ENCODE peak calls at places on chromosomes 16 and 17, in ten cellular contexts. One of them, this sample, is unnamed. For H3K27me3, the result is how much of the 10 kb centered on the place peaks cover.

GRCh38 chr17:45578516-45579455 is 88.3 kb upstream of the PLEKHM1 start:
- DNase-seq in PC-3: no peak
- DNase-seq in heart right ventricle: no peak
- DNase-seq in stomach: no peak
- DNase-seq in tibial artery: no peak
- DNase-seq in cardiac muscle cell: no peak
- DNase-seq in left lung: no peak
- DNase-seq in colonic mucosa: no peak
- DNase-seq in GM23338: peak
- DNase-seq in prostate gland: no peak
- DNase-seq in this sample: no peak

GRCh38 chr16:25838724-25839186 is 147.0 kb downstream of the HS3ST4 start:
- DNase-seq in stomach: no peak
- DNase-seq in tibial artery: no peak
- DNase-seq in PC-3: peak
- DNase-seq in left lung: no peak
- DNase-seq in heart right ventricle: no peak
- DNase-seq in GM23338: peak
- DNase-seq in prostate gland: peak
- DNase-seq in cardiac muscle cell: peak
- DNase-seq in colonic mucosa: peak
- DNase-seq in this sample: no peak

GRCh38 chr16:11139624-11140375 is 116.2 kb downstream of the SOCS1 start:
- DNase-seq in PC-3: no peak
- DNase-seq in cardiac muscle cell: no peak
- DNase-seq in GM23338: no peak
- DNase-seq in tibial artery: peak
- DNase-seq in stomach: no peak
- DNase-seq in colonic mucosa: no peak
- DNase-seq in prostate gland: no peak
- DNase-seq in heart right ventricle: no peak
- DNase-seq in left lung: no peak
- DNase-seq in this sample: peak

GRCh38 chr16:64964126-64964540 is 157.7 kb downstream of the CDH11 start:
- DNase-seq in prostate gland: no peak
- DNase-seq in colonic mucosa: no peak
- DNase-seq in heart right ventricle: no peak
- DNase-seq in GM23338: no peak
- DNase-seq in tibial artery: no peak
- DNase-seq in stomach: no peak
- DNase-seq in PC-3: peak
- DNase-seq in left lung: no peak
- DNase-seq in cardiac muscle cell: no peak
- DNase-seq in this sample: no peak

GRCh38 chr16:68732741-68733399 is 4.2 kb upstream of the CDH1 start:
- DNase-seq in colonic mucosa: no peak
- DNase-seq in GM23338: peak
- DNase-seq in PC-3: no peak
- DNase-seq in cardiac muscle cell: no peak
- DNase-seq in heart right ventricle: no peak
- DNase-seq in stomach: no peak
- DNase-seq in left lung: no peak
- DNase-seq in prostate gland: no peak
- DNase-seq in tibial artery: no peak
- DNase-seq in this sample: no peak

GRCh38 chr17:56943505-56944125 is 17.2 kb downstream of the COIL start:
- DNase-seq in prostate gland: no peak
- DNase-seq in colonic mucosa: no peak
- DNase-seq in left lung: no peak
- DNase-seq in stomach: no peak
- DNase-seq in PC-3: no peak
- DNase-seq in heart right ventricle: no peak
- DNase-seq in tibial artery: no peak
- DNase-seq in GM23338: no peak
- DNase-seq in cardiac muscle cell: no peak
- DNase-seq in this sample: no peak

GRCh38 chr17:65418622-65419021 is 142.8 kb downstream of the AXIN2 start:
- DNase-seq in cardiac muscle cell: no peak
- DNase-seq in GM23338: no peak
- DNase-seq in colonic mucosa: peak
- DNase-seq in stomach: no peak
- DNase-seq in heart right ventricle: no peak
- DNase-seq in prostate gland: no peak
- DNase-seq in PC-3: peak
- DNase-seq in tibial artery: no peak
- DNase-seq in left lung: no peak
- DNase-seq in this sample: no peak

GRCh38 chr17:58531122-58531521 is 16.7 kb upstream of the MTMR4 start:
- DNase-seq in tibial artery: no peak
- DNase-seq in prostate gland: no peak
- DNase-seq in GM23338: peak
- DNase-seq in colonic mucosa: no peak
- DNase-seq in PC-3: no peak
- DNase-seq in heart right ventricle: no peak
- DNase-seq in stomach: no peak
- DNase-seq in cardiac muscle cell: no peak
- DNase-seq in left lung: no peak
- DNase-seq in this sample: no peak

GRCh38 chr17:38657824-38658740 is 16.7 kb downstream of the EPOP start:
- DNase-seq in stomach: no peak
- DNase-seq in tibial artery: peak
- DNase-seq in GM23338: no peak
- DNase-seq in heart right ventricle: no peak
- DNase-seq in cardiac muscle cell: no peak
- DNase-seq in PC-3: no peak
- DNase-seq in left lung: no peak
- DNase-seq in colonic mucosa: no peak
- DNase-seq in prostate gland: no peak
- DNase-seq in this sample: no peak

GRCh38 chr17:38656959-38657823 is 17.6 kb downstream of the EPOP start:
- DNase-seq in PC-3: no peak
- DNase-seq in GM23338: no peak
- DNase-seq in stomach: no peak
- DNase-seq in left lung: no peak
- DNase-seq in tibial artery: peak
- DNase-seq in colonic mucosa: peak
- DNase-seq in cardiac muscle cell: no peak
- DNase-seq in prostate gland: no peak
- DNase-seq in heart right ventricle: no peak
- DNase-seq in this sample: no peak

GRCh38 chr17:38660097-38661026 is 14.4 kb downstream of the EPOP start:
- DNase-seq in prostate gland: no peak
- DNase-seq in PC-3: peak
- DNase-seq in tibial artery: no peak
- DNase-seq in stomach: no peak
- DNase-seq in heart right ventricle: no peak
- DNase-seq in colonic mucosa: no peak
- DNase-seq in GM23338: no peak
- DNase-seq in left lung: peak
- DNase-seq in cardiac muscle cell: no peak
- DNase-seq in this sample: no peak

GRCh38 chr17:38659415-38659814 is 15.3 kb downstream of the EPOP start:
- DNase-seq in tibial artery: no peak
- DNase-seq in prostate gland: no peak
- DNase-seq in cardiac muscle cell: no peak
- DNase-seq in left lung: no peak
- DNase-seq in PC-3: no peak
- DNase-seq in colonic mucosa: no peak
- DNase-seq in stomach: no peak
- DNase-seq in heart right ventricle: no peak
- DNase-seq in GM23338: no peak
- DNase-seq in this sample: no peak

DNA sequence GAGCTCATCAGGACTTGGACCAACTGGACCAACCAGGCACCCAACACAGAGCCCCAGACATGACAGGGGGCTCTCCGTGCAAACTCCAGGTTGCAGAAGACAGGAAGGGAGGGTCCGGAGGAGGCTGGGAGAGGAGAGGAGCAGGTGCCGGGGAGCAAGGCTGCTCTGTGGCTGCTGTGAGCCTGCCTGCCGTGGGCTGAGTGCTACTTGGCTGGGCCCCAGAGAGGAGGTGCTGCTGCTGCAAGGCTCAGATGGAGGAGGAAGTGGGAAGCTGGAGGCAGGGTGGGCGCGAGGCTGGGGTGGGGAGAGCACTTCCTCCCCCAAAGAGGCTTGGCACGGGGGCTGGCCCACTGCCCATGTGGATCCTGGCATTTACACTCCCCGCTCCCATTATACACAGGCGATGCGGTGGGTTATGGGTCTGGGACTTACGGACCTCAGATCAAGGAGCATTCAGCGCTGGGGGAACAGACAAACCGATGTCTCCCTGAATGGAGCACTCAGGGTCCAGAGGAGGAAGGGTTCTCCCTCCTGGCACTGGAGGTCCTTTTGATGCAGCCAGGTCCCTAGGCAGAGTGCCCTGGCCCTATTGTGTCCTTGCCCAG is 15.9 kb downstream of the EPOP start:
- DNase-seq in PC-3: no peak
- DNase-seq in prostate gland: no peak
- DNase-seq in cardiac muscle cell: no peak
- DNase-seq in stomach: no peak
- DNase-seq in tibial artery: peak
- DNase-seq in heart right ventricle: peak
- DNase-seq in GM23338: no peak
- DNase-seq in left lung: no peak
- DNase-seq in colonic mucosa: no peak
- DNase-seq in this sample: no peak
- H3K27me3 ChIP-seq in PC-3: under half
- H3K27me3 ChIP-seq in prostate gland: under half
- H3K27me3 ChIP-seq in cardiac muscle cell: under half
- H3K27me3 ChIP-seq in stomach: half or more
- H3K27me3 ChIP-seq in tibial artery: half or more
- H3K27me3 ChIP-seq in heart right ventricle: half or more
- H3K27me3 ChIP-seq in GM23338: under half
- H3K27me3 ChIP-seq in left lung: under half
- H3K27me3 ChIP-seq in colonic mucosa: under half
- H3K27me3 ChIP-seq in this sample: under half

GRCh38 chr17:77842906-77843249 is 115.6 kb upstream of the TNRC6C start:
- DNase-seq in left lung: no peak
- DNase-seq in prostate gland: no peak
- DNase-seq in stomach: no peak
- DNase-seq in PC-3: no peak
- DNase-seq in colonic mucosa: no peak
- DNase-seq in cardiac muscle cell: no peak
- DNase-seq in heart right ventricle: no peak
- DNase-seq in GM23338: no peak
- DNase-seq in tibial artery: no peak
- DNase-seq in this sample: no peak
- H3K27ac ChIP-seq in left lung: no peak
- H3K27ac ChIP-seq in prostate gland: no peak
- H3K27ac ChIP-seq in stomach: no peak
- H3K27ac ChIP-seq in PC-3: no peak
- H3K27ac ChIP-seq in colonic mucosa: no peak
- H3K27ac ChIP-seq in cardiac muscle cell: no peak
- H3K27ac ChIP-seq in heart right ventricle: peak
- H3K27ac ChIP-seq in GM23338: no peak
- H3K27ac ChIP-seq in tibial artery: no peak
- H3K27ac ChIP-seq in this sample: no peak

DNA sequence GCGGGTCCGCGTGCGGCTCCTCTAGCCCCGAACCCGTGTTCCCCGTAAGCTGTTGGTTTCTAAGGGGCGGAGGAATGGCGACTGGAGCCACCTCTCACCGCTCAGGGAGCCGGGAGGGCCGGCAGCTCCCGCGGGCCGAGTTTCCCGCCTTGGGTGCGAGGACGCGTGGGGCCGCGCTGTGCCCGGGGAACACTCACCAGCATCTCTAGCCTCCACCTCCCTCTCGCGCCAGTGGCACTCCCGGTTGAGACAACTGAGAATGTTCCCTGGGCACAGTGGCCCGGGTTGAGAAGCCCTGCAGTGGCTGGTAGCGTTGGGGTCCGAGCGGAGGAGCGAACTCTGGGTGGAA is 560 bp downstream of the TELO2 start:
- DNase-seq in heart right ventricle: no peak
- DNase-seq in tibial artery: no peak
- DNase-seq in prostate gland: no peak
- DNase-seq in GM23338: peak
- DNase-seq in left lung: no peak
- DNase-seq in PC-3: no peak
- DNase-seq in cardiac muscle cell: peak
- DNase-seq in stomach: no peak
- DNase-seq in colonic mucosa: no peak
- DNase-seq in this sample: no peak
- H3K27me3 ChIP-seq in heart right ventricle: under half
- H3K27me3 ChIP-seq in tibial artery: under half
- H3K27me3 ChIP-seq in prostate gland: under half
- H3K27me3 ChIP-seq in GM23338: under half
- H3K27me3 ChIP-seq in left lung: under half
- H3K27me3 ChIP-seq in PC-3: under half
- H3K27me3 ChIP-seq in cardiac muscle cell: under half
- H3K27me3 ChIP-seq in stomach: under half
- H3K27me3 ChIP-seq in colonic mucosa: under half
- H3K27me3 ChIP-seq in this sample: under half

GRCh38 chr17:39672522-39673334 is 4.5 kb downstream of the PNMT start:
- DNase-seq in GM23338: no peak
- DNase-seq in prostate gland: no peak
- DNase-seq in tibial artery: no peak
- DNase-seq in left lung: no peak
- DNase-seq in colonic mucosa: no peak
- DNase-seq in stomach: no peak
- DNase-seq in PC-3: no peak
- DNase-seq in cardiac muscle cell: no peak
- DNase-seq in heart right ventricle: no peak
- DNase-seq in this sample: no peak

GRCh38 chr17:39675390-39676082 is 7.3 kb downstream of the PNMT start:
- DNase-seq in stomach: no peak
- DNase-seq in heart right ventricle: no peak
- DNase-seq in PC-3: no peak
- DNase-seq in cardiac muscle cell: no peak
- DNase-seq in left lung: no peak
- DNase-seq in tibial artery: no peak
- DNase-seq in colonic mucosa: no peak
- DNase-seq in GM23338: no peak
- DNase-seq in prostate gland: no peak
- DNase-seq in this sample: no peak

GRCh38 chr17:39673335-39674081 is 5.3 kb downstream of the PNMT start:
- DNase-seq in prostate gland: no peak
- DNase-seq in GM23338: no peak
- DNase-seq in cardiac muscle cell: no peak
- DNase-seq in PC-3: no peak
- DNase-seq in left lung: no peak
- DNase-seq in colonic mucosa: no peak
- DNase-seq in heart right ventricle: no peak
- DNase-seq in stomach: no peak
- DNase-seq in tibial artery: no peak
- DNase-seq in this sample: no peak

GRCh38 chr17:39674702-39675389 is 6.6 kb downstream of the PNMT start:
- DNase-seq in cardiac muscle cell: peak
- DNase-seq in prostate gland: peak
- DNase-seq in PC-3: peak
- DNase-seq in stomach: peak
- DNase-seq in GM23338: no peak
- DNase-seq in colonic mucosa: peak
- DNase-seq in left lung: peak
- DNase-seq in tibial artery: peak
- DNase-seq in heart right ventricle: no peak
- DNase-seq in this sample: no peak

DNA sequence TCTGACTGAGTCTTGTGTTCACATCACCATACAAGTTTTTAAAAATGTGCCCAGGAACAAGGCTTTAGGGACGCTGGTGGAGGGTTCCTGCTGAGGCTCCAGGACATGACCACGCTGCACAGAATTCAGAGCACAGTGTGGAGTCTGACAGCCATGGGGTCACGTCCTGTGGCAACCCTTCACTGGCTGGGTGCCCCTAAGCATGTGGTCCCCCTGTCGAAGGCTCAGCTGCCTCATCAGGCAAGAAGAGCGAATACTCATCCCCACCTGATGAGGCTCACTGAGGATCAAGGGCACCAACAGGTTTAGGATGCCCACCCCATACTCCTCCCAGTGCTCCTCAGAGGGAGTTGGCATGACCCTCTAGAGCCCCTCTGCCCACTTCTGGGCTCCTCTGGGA is 5.9 kb downstream of the PNMT start:
- DNase-seq in tibial artery: no peak
- DNase-seq in GM23338: no peak
- DNase-seq in cardiac muscle cell: no peak
- DNase-seq in colonic mucosa: no peak
- DNase-seq in PC-3: no peak
- DNase-seq in prostate gland: no peak
- DNase-seq in left lung: no peak
- DNase-seq in stomach: no peak
- DNase-seq in heart right ventricle: no peak
- DNase-seq in this sample: no peak
- H3K27ac ChIP-seq in tibial artery: peak
- H3K27ac ChIP-seq in GM23338: no peak
- H3K27ac ChIP-seq in cardiac muscle cell: peak
- H3K27ac ChIP-seq in colonic mucosa: no peak
- H3K27ac ChIP-seq in PC-3: no peak
- H3K27ac ChIP-seq in prostate gland: peak
- H3K27ac ChIP-seq in left lung: no peak
- H3K27ac ChIP-seq in stomach: no peak
- H3K27ac ChIP-seq in heart right ventricle: no peak
- H3K27ac ChIP-seq in this sample: no peak